ENCODE peak calls at places on chromosomes 7 and 10, in four cellular contexts. T is mucosa of descending colon, A is cardiac fibroblast, G is AG04450. M is an unnamed sample.

GRCh38 chr7:29826904-29827303 is 20.6 kb downstream of the WIPF3 start:
- DNase-seq in T (no peak), A (no peak), G (no peak), M (no peak)

GRCh38 chr7:132298782-132299181 is 277.5 kb downstream of the PLXNA4 start:
- DNase-seq in T (no peak), A (peak), G (no peak), M (no peak)

GRCh38 chr10:46247808-46248569 is 38.8 kb upstream of the ANTXRL start:
- DNase-seq in T (peak), A (no peak), G (no peak), M (peak)

GRCh38 chr10:102300289-102300843 is 55.0 kb downstream of the GBF1 start:
- DNase-seq in T (no peak), A (peak), G (peak), M (no peak)

GRCh38 chr10:108275895-108276685 is 1111.6 kb upstream of the SORCS1 start:
- DNase-seq in T (no peak), A (no peak), G (no peak), M (no peak)

GRCh38 chr7:140697447-140698143 is 1.1 kb downstream of the NDUFB2 start:
- DNase-seq in T (no peak), A (peak), G (no peak), M (no peak)

GRCh38 chr7:128032605-128033235 is 1.5 kb upstream of the LRRC4 start:
- DNase-seq in T (no peak), A (peak), G (no peak), M (peak)

GRCh38 chr7:45199506-45199905 is 41.9 kb downstream of the RAMP3 start:
- DNase-seq in T (no peak), A (no peak), G (no peak), M (no peak)

GRCh38 chr7:93092757-93093370 is 24.9 kb downstream of the SAMD9 start:
- DNase-seq in T (no peak), A (peak), G (peak), M (no peak)

GRCh38 chr7:45716380-45717203 is 142.4 kb downstream of the ADCY1 start:
- DNase-seq in T (no peak), A (peak), G (no peak), M (no peak)

GRCh38 chr10:6056411-6057135 is 5.6 kb downstream of the IL2RA start:
- DNase-seq in T (no peak), A (no peak), G (no peak), M (no peak)

GRCh38 chr7:29488977-29489376 is 74.7 kb upstream of the PRR15 start:
- DNase-seq in T (no peak), A (peak), G (no peak), M (no peak)

GRCh38 chr10:38054361-38054797 is 39.8 kb upstream of the ZNF37A start:
- DNase-seq in T (no peak), A (peak), G (peak), M (no peak)

GRCh38 chr7:44216019-44216418 is 15.2 kb downstream of the YKT6 start:
- DNase-seq in T (peak), A (no peak), G (no peak), M (no peak)

GRCh38 chr10:71212249-71213126 is at the start of gene UNC5B:
- DNase-seq in T (peak), A (peak), G (peak), M (peak)

GRCh38 chr7:16817536-16817935 is 12.7 kb upstream of the AGR2 start:
- DNase-seq in T (no peak), A (peak), G (no peak), M (no peak)

GRCh38 chr10:104316321-104317099 is 21.8 kb downstream of the ITPRIP start:
- DNase-seq in T (no peak), A (no peak), G (no peak), M (no peak)

GRCh38 chr7:105010538-105011523 is 3.2 kb upstream of the KMT2E start:
- DNase-seq in T (no peak), A (no peak), G (no peak), M (no peak)

GRCh38 chr7:95687759-95688343 is 84.5 kb upstream of the DYNC1I1 start:
- DNase-seq in T (no peak), A (peak), G (no peak), M (no peak)

GRCh38 chr7:151665363-151665762 is 145.7 kb upstream of the RHEB start:
- DNase-seq in T (no peak), A (peak), G (peak), M (no peak)

GRCh38 chr7:89495704-89496103 is 658.6 kb upstream of the STEAP1 start:
- DNase-seq in T (no peak), A (no peak), G (no peak), M (no peak)

GRCh38 chr10:1624240-1624639 is 113.1 kb downstream of the ADARB2 start:
- DNase-seq in T (no peak), A (no peak), G (no peak), M (no peak)

GRCh38 chr10:97234403-97234802 is 48.6 kb upstream of the SLIT1 start:
- DNase-seq in T (no peak), A (peak), G (peak), M (no peak)

GRCh38 chr10:103859161-103860141 is 4.1 kb upstream of the SH3PXD2A start:
- DNase-seq in T (no peak), A (peak), G (no peak), M (peak)

GRCh38 chr7:27782849-27783248 is 42.9 kb downstream of the TAX1BP1 start:
- DNase-seq in T (no peak), A (peak), G (no peak), M (no peak)

GRCh38 chr7:131501422-131501821 is 55.0 kb downstream of the PODXL start:
- DNase-seq in T (no peak), A (peak), G (peak), M (no peak)

GRCh38 chr10:28410420-28411135 is 107.7 kb upstream of the MPP7 start:
- DNase-seq in T (no peak), A (no peak), G (no peak), M (no peak)

DNA sequence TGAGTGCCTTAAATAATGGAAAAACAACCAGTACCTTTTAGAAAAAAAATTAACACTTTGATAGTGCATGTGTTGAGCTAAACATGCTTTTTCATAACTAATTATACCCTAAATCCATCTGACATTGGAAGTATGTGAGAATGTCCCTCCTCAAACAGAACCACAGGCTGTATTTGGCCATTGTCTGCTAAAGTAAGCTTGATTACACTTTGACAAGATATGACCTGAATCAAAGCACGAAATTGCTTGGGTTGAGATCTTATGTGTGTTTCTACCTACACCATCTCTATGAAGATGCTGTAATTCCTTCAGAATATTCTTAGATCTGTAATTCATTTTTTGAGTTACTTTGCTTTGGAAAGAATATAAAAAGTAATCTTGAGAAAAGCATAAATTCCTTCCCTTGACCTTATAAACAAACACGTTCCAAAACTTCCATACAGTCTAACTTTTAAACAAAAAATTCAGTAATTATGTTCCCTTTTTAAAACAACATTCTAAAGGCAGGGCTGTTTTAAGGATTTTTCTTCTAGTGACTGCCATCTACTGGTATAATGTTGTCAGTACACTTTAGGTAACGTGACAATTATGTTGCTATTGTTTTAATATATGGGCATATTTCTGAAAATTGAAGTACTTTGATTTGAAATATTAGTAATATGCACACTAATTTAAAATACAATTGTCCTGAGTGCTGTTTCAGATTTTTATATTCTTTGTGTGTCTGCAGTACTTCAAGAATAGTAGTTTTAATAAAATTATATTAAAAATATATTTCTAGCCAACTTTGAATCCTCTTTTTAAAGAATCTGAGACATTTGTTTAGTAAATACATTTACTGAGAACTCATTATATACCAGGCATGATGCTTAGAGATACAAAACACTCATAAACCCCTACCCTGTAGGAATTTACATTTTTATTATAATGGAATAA is 20.9 kb downstream of the CD36 start:
- DNase-seq in T (no peak), A (peak), G (no peak), M (no peak)
- TF ChIP-seq CTCF in T (peak), A (peak), G (peak), M (peak)

DNA sequence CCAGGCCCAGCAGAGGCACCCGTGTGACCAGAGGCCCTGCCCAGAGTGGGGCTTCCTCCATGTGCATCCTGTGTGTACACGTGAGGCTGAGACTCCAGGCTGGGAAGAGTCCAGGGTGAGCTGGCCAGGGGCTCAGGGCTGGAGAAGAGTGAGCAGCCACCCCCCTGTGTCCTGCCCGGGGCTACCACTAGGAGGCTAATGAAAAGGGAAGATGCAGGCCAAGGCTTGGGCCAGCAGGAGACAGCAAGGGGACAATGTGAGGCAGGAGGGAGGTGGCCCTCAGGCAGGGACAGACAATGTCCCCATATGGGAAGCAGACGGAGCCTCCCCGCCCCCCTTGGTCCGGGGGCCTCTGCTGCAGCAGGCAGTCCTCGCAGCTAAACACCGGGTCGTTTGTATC is 102.0 kb downstream of the HIF1AN start:
- DNase-seq in T (no peak), A (peak), G (no peak), M (peak)
- TF ChIP-seq CTCF in T (no peak), A (peak), G (peak), M (peak)

GRCh38 chr10:50788951-50789904 is 49.5 kb downstream of the ASAH2B start:
- DNase-seq in T (no peak), A (peak), G (peak), M (no peak)
- TF ChIP-seq CTCF in T (no peak), A (peak), G (peak), M (peak)

GRCh38 chr10:14775656-14776055 is 959 bp upstream of the FAM107B start:
- DNase-seq in T (no peak), A (no peak), G (no peak), M (no peak)

GRCh38 chr10:14774797-14775196 is at the start of gene FAM107B:
- DNase-seq in T (no peak), A (no peak), G (no peak), M (no peak)

GRCh38 chr10:14772399-14772798 is 2.3 kb downstream of the FAM107B start:
- DNase-seq in T (no peak), A (no peak), G (no peak), M (no peak)

GRCh38 chr10:14774214-14774580 is 500 bp downstream of the FAM107B start:
- DNase-seq in T (no peak), A (no peak), G (no peak), M (no peak)

GRCh38 chr10:14773551-14774213 is 1.0 kb downstream of the FAM107B start:
- DNase-seq in T (no peak), A (no peak), G (no peak), M (no peak)
- TF ChIP-seq CTCF in T (no peak), A (peak), G (peak), M (peak)

DNA sequence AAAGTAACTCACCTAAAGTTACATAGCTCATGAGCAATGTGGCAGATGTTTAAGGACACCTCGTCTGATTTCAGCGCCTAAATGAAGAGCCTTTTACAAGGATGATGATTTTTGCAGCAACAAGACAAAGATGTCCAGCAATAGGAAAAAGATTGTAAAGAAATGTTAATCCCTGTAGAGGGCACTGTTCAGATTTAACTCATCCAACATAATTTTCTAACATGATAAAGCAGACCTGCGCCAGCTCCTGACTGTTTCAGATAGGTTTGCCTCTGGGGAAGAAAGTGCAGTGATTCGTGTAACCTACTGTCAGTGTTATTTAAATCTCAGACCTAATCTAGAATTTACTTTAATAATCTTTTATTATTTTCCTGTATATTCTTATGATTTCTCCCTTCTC is 595.2 kb downstream of the AUTS2 start:
- DNase-seq in T (no peak), A (no peak), G (no peak), M (no peak)
- TF ChIP-seq CTCF in T (no peak), A (no peak), G (no peak), M (peak)

GRCh38 chr7:146773506-146773905 is 656.9 kb downstream of the CNTNAP2 start:
- DNase-seq in T (no peak), A (no peak), G (no peak), M (no peak)

GRCh38 chr7:146768941-146769340 is 652.3 kb downstream of the CNTNAP2 start:
- DNase-seq in T (no peak), A (no peak), G (no peak), M (no peak)

DNA sequence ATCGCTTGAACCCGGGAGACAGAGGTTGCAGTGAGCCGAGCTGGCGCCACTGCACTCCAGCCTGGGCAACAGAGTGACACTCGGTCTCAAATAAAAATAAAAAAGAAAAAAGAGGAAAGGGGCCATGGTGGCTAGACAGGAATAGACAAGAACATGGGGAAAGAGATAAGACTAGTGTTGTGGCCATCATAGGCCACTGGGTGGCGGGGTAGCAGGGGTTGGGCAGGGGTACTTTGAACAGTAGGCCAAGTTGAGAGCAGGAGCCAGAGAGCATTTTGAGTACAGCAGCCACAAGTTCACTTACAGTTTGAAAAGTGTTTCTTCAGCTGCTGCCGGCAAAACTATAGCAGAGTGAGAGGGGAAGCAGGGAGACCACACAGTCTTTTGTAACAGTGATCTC is 656.0 kb downstream of the CNTNAP2 start:
- DNase-seq in T (no peak), A (no peak), G (no peak), M (no peak)
- TF ChIP-seq CTCF in T (no peak), A (no peak), G (no peak), M (peak)

M was measured in progenitor cell of endocrine pancreas.